ENCODE peak calls at places on chromosomes 13 and 19, in four cellular contexts. A, G, L and B are unnamed samples.
A peak's percentile ranks its signal among the peaks of the same experiment; 100 is the strongest.

GRCh38 chr19:15126511-15126910 is 19.3 kb downstream of the SYDE1 start:
- DNase-seq in A (no peak), G (no peak), L (no peak), B (no peak)

GRCh38 chr19:3243851-3244700 is 19.6 kb downstream of the CELF5 start:
- DNase-seq in G (peak; percentile 26), L (no peak), A (no peak), B (peak; percentile 46)

GRCh38 chr13:60051754-60052153 is 112.0 kb downstream of the DIAPH3 start:
- DNase-seq in L (no peak), A (no peak), G (no peak), B (no peak)

GRCh38 chr13:29490561-29490960 is 104.9 kb downstream of the SLC7A1 start:
- DNase-seq in L (no peak), G (no peak), A (no peak), B (no peak)

GRCh38 chr13:44312898-44313551 is 60.6 kb upstream of the SERP2 start:
- DNase-seq in L (peak; percentile 1), G (no peak), A (no peak), B (no peak)

GRCh38 chr13:88042489-88042888 is 371.3 kb downstream of the SLITRK5 start:
- DNase-seq in A (no peak), G (no peak), L (no peak), B (no peak)

GRCh38 chr19:44623080-44623479 is 9.7 kb downstream of the IGSF23 start:
- DNase-seq in A (no peak), L (no peak), G (no peak), B (no peak)

GRCh38 chr13:60402022-60402421 is 5.0 kb downstream of the TDRD3 start:
- DNase-seq in A (no peak), L (no peak), G (no peak), B (no peak)

GRCh38 chr19:40191836-40192646 is 815 bp downstream of the MAP3K10 start:
- DNase-seq in L (peak; percentile 72), G (peak; percentile 35), A (no peak), B (no peak)

GRCh38 chr13:29159871-29160270 is 339.7 kb downstream of the MTUS2 start:
- DNase-seq in L (no peak), A (no peak), G (no peak), B (no peak)

GRCh38 chr13:111371211-111371610 is 50.8 kb downstream of the TEX29 start:
- DNase-seq in G (no peak), A (peak; percentile 0), L (no peak), B (no peak)

GRCh38 chr13:109494955-109495354 is 291.4 kb downstream of the IRS2 start:
- DNase-seq in L (no peak), A (no peak), G (no peak), B (no peak)

GRCh38 chr13:44868397-44868796 is 120.9 kb downstream of the NUFIP1 start:
- DNase-seq in G (no peak), A (no peak), L (no peak), B (no peak)

GRCh38 chr19:1433119-1434039 is 4.8 kb upstream of the RPS15 start:
- DNase-seq in G (no peak), A (no peak), L (no peak), B (no peak)

GRCh38 chr19:55626350-55626749 is 2.0 kb upstream of the ZNF784 start:
- DNase-seq in G (no peak), A (no peak), L (no peak), B (peak; percentile 90)

DNA sequence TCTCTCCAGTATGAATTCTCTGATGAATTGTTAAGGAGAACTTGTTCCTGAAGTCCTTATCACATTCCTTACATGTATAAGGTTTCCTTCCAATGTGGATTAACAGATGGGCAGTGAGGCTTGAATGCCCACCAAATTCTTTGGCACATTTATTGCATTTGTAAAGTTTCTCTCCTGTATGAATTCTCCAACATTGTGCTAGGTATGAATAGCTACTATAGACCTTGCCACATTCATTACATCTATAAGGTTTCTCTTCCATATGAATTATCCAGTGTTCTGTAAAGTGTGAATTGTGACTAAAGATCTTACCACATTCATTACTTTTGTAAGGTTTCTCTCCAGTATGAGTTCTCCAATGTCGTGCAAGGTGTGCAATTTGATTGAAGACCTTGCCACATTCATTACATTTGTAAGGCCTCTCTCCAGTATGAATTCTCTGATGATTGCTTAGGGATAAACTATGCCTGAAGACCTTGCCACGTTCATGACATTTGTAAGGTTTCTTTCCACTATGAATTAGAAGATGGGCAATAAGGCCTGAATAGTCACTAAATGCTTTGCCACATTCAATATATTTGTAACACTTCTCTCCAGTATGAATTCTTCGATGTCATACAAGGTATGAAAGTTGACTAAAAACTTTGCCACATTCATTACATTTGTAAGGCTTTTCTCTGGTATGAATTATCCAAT is 20.4 kb downstream of the ZNF578 start:
- DNase-seq in L (no peak), G (no peak), A (no peak), B (no peak)
- H3K4me3 ChIP-seq in L (no peak overlapping the region), G (no peak overlapping the region), A (no peak overlapping the region), B (no peak overlapping the region)

GRCh38 chr19:21604351-21604926 is 99.0 kb downstream of the ZNF429 start:
- DNase-seq in G (no peak), A (no peak), L (no peak), B (peak; percentile 29)
- H3K4me3 ChIP-seq in G (peak overlapping the region; percentile 73), A (peak overlapping the region; percentile 54), L (peak overlapping the region; percentile 61), B (peak overlapping the region; percentile 45)

GRCh38 chr19:12769689-12770088 is 5.7 kb downstream of the HOOK2 start:
- DNase-seq in A (no peak), L (no peak), G (no peak), B (peak; percentile 67)

GRCh38 chr19:12774588-12775555 is at the start of gene HOOK2:
- DNase-seq in L (peak; percentile 83), A (peak; percentile 19), G (no peak), B (no peak)

GRCh38 chr19:12770922-12771321 is 4.4 kb downstream of the HOOK2 start:
- DNase-seq in L (no peak), G (no peak), A (no peak), B (no peak)

GRCh38 chr19:12773571-12773970 is 1.8 kb downstream of the HOOK2 start:
- DNase-seq in A (no peak), L (no peak), G (no peak), B (no peak)

DNA sequence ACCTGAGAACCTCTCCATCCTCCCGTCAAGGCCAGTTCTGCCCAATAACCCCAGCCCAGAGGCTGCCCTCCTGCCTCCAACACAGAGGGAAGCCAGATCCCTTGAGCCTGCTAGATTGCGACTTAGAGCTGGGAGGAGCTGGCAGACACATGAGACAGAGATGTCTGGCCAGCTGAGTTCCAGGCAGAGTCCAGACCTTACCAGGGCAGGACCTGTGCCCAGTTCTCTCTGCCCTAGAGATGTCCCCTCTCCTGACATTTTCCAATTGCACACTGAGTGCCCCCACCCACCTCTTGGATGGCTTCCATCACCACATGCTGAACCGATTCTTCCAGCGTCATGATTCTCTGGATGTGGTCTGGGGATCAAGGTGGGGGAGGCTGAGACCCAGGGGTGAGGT is 3.0 kb downstream of the HOOK2 start:
- DNase-seq in G (peak; percentile 57), A (no peak), L (no peak), B (no peak)
- H3K4me3 ChIP-seq in G (peak overlapping the region; percentile 4), A (no peak overlapping the region), L (no peak overlapping the region), B (no peak overlapping the region)

GRCh38 chr13:49279885-49280284 is 32.2 kb downstream of the CDADC1 start:
- DNase-seq in L (no peak), G (no peak), A (no peak), B (no peak)
- H3K4me3 ChIP-seq in L (no peak overlapping the region), G (no peak overlapping the region), A (no peak overlapping the region), B (no peak overlapping the region)

GRCh38 chr13:94703271-94703670 is 9.1 kb downstream of the SOX21 start:
- DNase-seq in L (no peak), G (no peak), A (no peak), B (no peak)
- H3K4me3 ChIP-seq in L (no peak overlapping the region), G (no peak overlapping the region), A (no peak overlapping the region), B (no peak overlapping the region)

DNA sequence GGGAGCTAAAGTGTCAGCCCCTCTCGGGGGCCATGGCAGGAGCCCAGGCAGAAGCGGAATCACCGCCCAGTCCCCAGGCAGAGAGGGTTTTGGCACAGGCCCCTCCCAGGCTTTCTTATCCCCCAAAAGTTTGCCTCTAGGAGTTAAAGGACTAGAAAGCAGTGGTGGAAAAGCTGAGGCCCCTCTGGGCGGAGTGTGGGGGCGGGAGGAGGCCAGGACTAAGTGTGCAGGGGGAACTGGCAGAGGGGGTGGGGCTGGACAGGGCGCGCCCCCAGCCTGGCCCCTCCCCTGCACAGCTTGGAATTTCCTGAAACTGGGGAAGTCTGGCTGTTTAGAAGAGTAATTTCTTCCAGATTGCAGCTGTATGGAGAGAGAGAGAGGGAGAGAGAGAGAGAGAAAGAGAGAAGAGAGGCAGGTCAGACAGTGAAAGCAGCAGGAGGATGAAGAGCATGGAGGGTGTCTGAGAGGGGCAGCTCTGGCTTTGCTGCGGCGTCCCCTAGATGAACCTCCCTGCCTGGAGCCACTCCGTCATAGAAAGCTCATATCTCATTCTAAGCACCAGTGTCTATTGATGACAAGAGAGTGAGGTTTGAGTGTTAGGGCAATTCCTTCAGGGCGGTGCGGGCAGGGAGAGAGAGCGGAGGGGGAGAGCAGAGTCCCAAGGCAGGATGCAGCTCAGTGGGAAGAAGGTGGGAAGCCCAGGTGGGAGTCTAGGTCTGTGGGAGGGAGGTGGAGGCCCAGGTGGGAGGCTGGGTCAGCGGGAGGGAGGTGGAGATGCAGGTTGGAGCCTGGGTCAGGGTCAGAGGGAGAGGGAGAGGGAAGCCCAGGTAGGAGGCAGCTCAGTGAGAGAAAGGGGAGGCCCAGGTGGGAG is at the start of gene CDC42EP5:
- DNase-seq in A (peak; percentile 73), L (no peak), G (peak; percentile 78), B (no peak)
- H3K4me3 ChIP-seq in A (peak within 1 kb of the TSS; percentile 58), L (peak within 1 kb of the TSS; percentile 71), G (peak within 1 kb of the TSS; percentile 55), B (no peak within 1 kb of the TSS)